ENCODE peak calls at places on chromosomes 3 and 15, in seven cellular contexts. U, A, H, N, O, P and I are unnamed samples.

GRCh38 chr3:43451670-43452254 is 165.4 kb downstream of the SNRK start:
- DNase-seq in U (no peak), A (no peak), H (no peak), N (no peak), O (no peak), P (no peak), I (no peak)

GRCh38 chr3:178802993-178803693 is 266.9 kb downstream of the KCNMB2 start:
- DNase-seq in U (peak; percentile 57), A (peak; percentile 86), H (peak; percentile 85), N (no peak), O (no peak), P (no peak), I (peak; percentile 71)

GRCh38 chr15:97875513-97876285 is 84.8 kb upstream of the ARRDC4 start:
- DNase-seq in U (no peak), A (peak; percentile 33), H (no peak), N (no peak), O (no peak), P (no peak), I (no peak)

GRCh38 chr3:184230081-184230602 is 757 bp downstream of the VWA5B2 start:
- DNase-seq in U (no peak), A (peak; percentile 83), H (peak; percentile 28), N (no peak), O (no peak), P (no peak), I (no peak)

GRCh38 chr3:110166791-110167190 is 829.4 kb upstream of the DPPA4 start:
- DNase-seq in U (no peak), A (no peak), H (no peak), N (no peak), O (no peak), P (no peak), I (no peak)

GRCh38 chr3:71862374-71863145 is 77.6 kb upstream of the PROK2 start:
- DNase-seq in U (no peak), A (no peak), H (no peak), N (no peak), O (no peak), P (no peak), I (peak; percentile 9)

GRCh38 chr3:189529468-189529867 is 101.7 kb upstream of the TP63 start:
- DNase-seq in U (no peak), A (no peak), H (no peak), N (no peak), O (no peak), P (no peak), I (no peak)

GRCh38 chr3:72892081-72892763 is 4.4 kb downstream of the GXYLT2 start:
- DNase-seq in U (no peak), A (no peak), H (no peak), N (peak; percentile 92), O (peak; percentile 86), P (no peak), I (peak; percentile 95)

GRCh38 chr15:98609144-98609852 is 39.0 kb upstream of the IGF1R start:
- DNase-seq in U (no peak), A (no peak), H (no peak), N (peak; percentile 71), O (peak; percentile 78), P (no peak), I (peak; percentile 68)

GRCh38 chr15:80567721-80568157 is 127.4 kb upstream of the ABHD17C start:
- DNase-seq in U (peak; percentile 60), A (peak; percentile 29), H (no peak), N (peak; percentile 83), O (peak; percentile 68), P (peak; percentile 68), I (peak; percentile 83)

GRCh38 chr15:64284037-64284436 is 71.9 kb downstream of the CSNK1G1 start:
- DNase-seq in U (no peak), A (no peak), H (no peak), N (peak; percentile 59), O (peak; percentile 33), P (no peak), I (peak; percentile 62)

GRCh38 chr3:72196377-72196929 is 411.5 kb upstream of the PROK2 start:
- DNase-seq in U (no peak), A (no peak), H (no peak), N (no peak), O (no peak), P (no peak), I (no peak)

GRCh38 chr3:72353236-72354105 is 494.8 kb downstream of the SHQ1 start:
- DNase-seq in U (no peak), A (no peak), H (no peak), N (no peak), O (peak; percentile 52), P (no peak), I (no peak)